ENCODE peak calls at places on chromosomes 16 and 17, in five cellular contexts. A, L, F, B and V are unnamed samples.

GRCh38 chr17:29154516-29155234 is 25.5 kb downstream of the MYO18A start:
- DNase-seq in B (no peak), L (peak), F (no peak), A (no peak), V (no peak)

GRCh38 chr16:57536306-57537193 is at the start of gene CCDC102A:
- DNase-seq in A (no peak), L (no peak), B (peak), F (peak), V (peak)

GRCh38 chr16:66741131-66741900 is 10.1 kb downstream of the DYNC1LI2 start:
- DNase-seq in L (peak), B (peak), A (peak), F (peak), V (peak)

GRCh38 chr16:12567602-12568001 is 236.1 kb downstream of the CPPED1 start:
- DNase-seq in A (no peak), B (no peak), L (no peak), F (no peak), V (no peak)

GRCh38 chr16:57577691-57578224 is 35.3 kb downstream of the ADGRG5 start:
- DNase-seq in A (no peak), B (no peak), L (no peak), F (no peak), V (no peak)

GRCh38 chr17:57954421-57955182 is 610 bp downstream of the CUEDC1 start:
- DNase-seq in L (peak), B (peak), A (no peak), F (peak), V (peak)

GRCh38 chr16:21597571-21598030 is 1.8 kb upstream of the METTL9 start:
- DNase-seq in A (no peak), B (no peak), L (no peak), F (no peak), V (no peak)

GRCh38 chr16:23564964-23565363 is 7.4 kb downstream of the UBFD1 start:
- DNase-seq in F (no peak), L (no peak), B (no peak), A (no peak), V (no peak)

GRCh38 chr17:74792586-74792985 is 16.4 kb upstream of the NAT9 start:
- DNase-seq in B (no peak), F (no peak), A (no peak), L (no peak), V (no peak)

GRCh38 chr17:57672971-57673370 is 72.1 kb downstream of the CCDC182 start:
- DNase-seq in F (no peak), A (no peak), L (no peak), B (no peak), V (no peak)

GRCh38 chr16:12972246-12972645 is 70.8 kb downstream of the SHISA9 start:
- DNase-seq in L (no peak), F (no peak), A (no peak), B (no peak), V (no peak)

GRCh38 chr17:80512233-80512632 is 32.4 kb upstream of the RPTOR start:
- DNase-seq in L (no peak), F (no peak), B (peak), A (no peak), V (no peak)

GRCh38 chr17:40317345-40317873 is 8.4 kb downstream of the RARA start:
- DNase-seq in F (peak), B (peak), A (peak), L (no peak), V (peak)

GRCh38 chr17:49508891-49509587 is 13.9 kb downstream of the NGFR start:
- DNase-seq in L (no peak), B (no peak), A (no peak), F (no peak), V (no peak)

GRCh38 chr17:50478391-50479361 is at the start of gene RSAD1:
- DNase-seq in L (peak), A (peak), B (peak), F (peak), V (peak)

GRCh38 chr17:41455236-41455635 is 11.9 kb downstream of the KRT32 start:
- DNase-seq in A (no peak), L (no peak), F (no peak), B (no peak), V (no peak)

GRCh38 chr17:65559802-65560627 is 1.4 kb downstream of the AXIN2 start:
- DNase-seq in B (no peak), L (no peak), F (peak), A (no peak), V (peak)

GRCh38 chr17:10745231-10745630 is 15.4 kb upstream of the TMEM220 start:
- DNase-seq in A (no peak), L (no peak), B (no peak), F (peak), V (peak)

GRCh38 chr16:51150894-51151320 is at the start of gene SALL1:
- DNase-seq in L (no peak), F (no peak), B (no peak), A (no peak), V (peak)

GRCh38 chr16:84712801-84713775 is 13.3 kb downstream of the USP10 start:
- DNase-seq in F (no peak), L (no peak), B (no peak), A (no peak), V (no peak)

GRCh38 chr16:89315791-89316581 is 98.5 kb downstream of the ZNF778 start:
- DNase-seq in F (no peak), B (peak), A (no peak), L (peak), V (peak)

GRCh38 chr17:1147664-1148063 is 32.1 kb downstream of the ABR start:
- DNase-seq in A (peak), L (peak), F (peak), B (peak), V (peak)

GRCh38 chr16:30022887-30023286 is at the start of gene C16orf92:
- DNase-seq in F (no peak), A (no peak), B (no peak), L (no peak), V (no peak)

GRCh38 chr17:81685108-81685507 is 1.3 kb downstream of the HGS start:
- DNase-seq in B (peak), F (peak), L (peak), A (no peak), V (peak)

GRCh38 chr17:7886227-7887037 is 2.2 kb upstream of the CHD3 start:
- DNase-seq in L (peak), B (peak), F (peak), A (no peak), V (peak)
- TF ChIP-seq EZH2 in L (no peak), B (no peak), F (no peak), A (no peak), V (no peak)

GRCh38 chr16:2720719-2721633 is 952 bp upstream of the PRSS27 start:
- DNase-seq in B (peak), F (peak), L (peak), A (peak), V (peak)
- TF ChIP-seq CTCF in B (peak), F (peak), L (peak), A (peak), V (peak)

GRCh38 chr17:38674013-38674748 is 576 bp downstream of the EPOP start:
- DNase-seq in B (no peak), A (no peak), L (peak), F (peak), V (no peak)
- H3K4me3 ChIP-seq in B (peak), A (peak), L (peak), F (peak), V (peak)

GRCh38 chr16:86087011-86087453 is 188.1 kb downstream of the IRF8 start:
- DNase-seq in A (no peak), B (no peak), F (no peak), L (no peak), V (no peak)
- TF ChIP-seq EZH2 in A (no peak), B (no peak), F (no peak), L (no peak), V (no peak)

GRCh38 chr17:31523862-31524730 is 132.6 kb downstream of the RAB11FIP4 start:
- DNase-seq in B (no peak), L (no peak), F (no peak), A (no peak), V (no peak)
- TF ChIP-seq CTCF in B (no peak), L (no peak), F (no peak), A (no peak), V (no peak)

GRCh38 chr17:3970668-3971067 is 6.4 kb upstream of the ATP2A3 start:
- DNase-seq in B (no peak), A (no peak), L (no peak), F (no peak), V (no peak)
- H3K4me3 ChIP-seq in B (no peak), A (no peak), L (no peak), F (no peak), V (no peak)

GRCh38 chr17:43755389-43755875 is 3.2 kb downstream of the SOST start:
- DNase-seq in A (no peak), F (peak), L (no peak), B (peak), V (peak)
- TF ChIP-seq EZH2 in A (no peak), F (peak), L (no peak), B (no peak), V (no peak)

GRCh38 chr16:74931445-74931844 is 53.5 kb downstream of the WDR59 start:
- DNase-seq in F (no peak), B (no peak), L (no peak), A (no peak), V (no peak)

GRCh38 chr16:74939688-74940087 is 45.2 kb downstream of the WDR59 start:
- DNase-seq in L (no peak), B (no peak), A (no peak), F (no peak), V (no peak)

GRCh38 chr16:74936902-74937560 is 47.9 kb downstream of the WDR59 start:
- DNase-seq in B (peak), L (no peak), A (no peak), F (peak), V (no peak)
- TF ChIP-seq CTCF in B (no peak), L (no peak), A (no peak), F (no peak), V (no peak)

GRCh38 chr17:75819116-75819515 is 25.1 kb downstream of the UNC13D start:
- DNase-seq in A (no peak), B (peak), F (no peak), L (no peak), V (no peak)
- H3K4me3 ChIP-seq in A (no peak), B (no peak), F (no peak), L (no peak), V (no peak)